ENCODE peak calls at places on chromosome 15, in seven cellular contexts. H is activated T-cell treated with anti-CD3 and anti-CD28 coated beads, Interleukin-2, amount 50 U/mL, for 72 hours; N is neuronal stem cell; O is heart right ventricle; V is stimulated activated naive CD8-positive, alpha-beta T cell treated with anti-CD3 and anti-CD28 coated beads, Interleukin-15, Interleukin-2, amounts not matched to agents 100 U/mL and 50 U/mL, for 24 hours; W is stimulated activated CD4-positive, alpha-beta T cell treated with anti-CD3 and anti-CD28 coated beads, Interleukin-2, amount 100 ng/mL, for 4 hours; Q is iris pigment epithelial cell. K is an unnamed sample.

GRCh38 chr15:29129903-29130302 is 139.7 kb downstream of the NSMCE3 start:
- DNase-seq in H (no peak), N (no peak), O (no peak), V (no peak), W (no peak), Q (no peak), K (no peak)

GRCh38 chr15:56869573-56869972 is 48.9 kb upstream of the TCF12 start:
- DNase-seq in H (peak), N (no peak), O (peak), V (peak), W (no peak), Q (peak), K (peak)

GRCh38 chr15:55357774-55358173 is 38.8 kb downstream of the PIGB start:
- DNase-seq in H (no peak), N (no peak), O (no peak), V (no peak), W (no peak), Q (peak), K (peak)

GRCh38 chr15:57015897-57016296 is 97.5 kb downstream of the TCF12 start:
- DNase-seq in H (no peak), N (no peak), O (no peak), V (no peak), W (no peak), Q (peak), K (peak)

GRCh38 chr15:33067456-33067855 is 127.1 kb downstream of the FMN1 start:
- DNase-seq in H (no peak), N (no peak), O (no peak), V (no peak), W (no peak), Q (peak), K (no peak)

GRCh38 chr15:96388673-96389072 is 58.2 kb downstream of the NR2F2 start:
- DNase-seq in H (no peak), N (no peak), O (no peak), V (no peak), W (no peak), Q (no peak), K (no peak)

GRCh38 chr15:93703092-93703785 is 528.1 kb upstream of the MCTP2 start:
- DNase-seq in H (no peak), N (no peak), O (no peak), V (no peak), W (no peak), Q (no peak), K (no peak)

GRCh38 chr15:48550822-48551525 is 94.5 kb downstream of the FBN1 start:
- DNase-seq in H (no peak), N (no peak), O (no peak), V (no peak), W (no peak), Q (peak), K (peak)

GRCh38 chr15:65819563-65819960 is 27.5 kb upstream of the DENND4A start:
- DNase-seq in H (no peak), N (no peak), O (no peak), V (no peak), W (no peak), Q (peak), K (no peak)

GRCh38 chr15:70557506-70558258 is 205.7 kb downstream of the UACA start:
- DNase-seq in H (no peak), N (no peak), O (no peak), V (no peak), W (no peak), Q (no peak), K (no peak)

GRCh38 chr15:29774900-29775299 is 47.4 kb downstream of the TJP1 start:
- DNase-seq in H (no peak), N (no peak), O (no peak), V (no peak), W (no peak), Q (peak), K (peak)

GRCh38 chr15:83854950-83855707 is 201.2 kb downstream of the ADAMTSL3 start:
- DNase-seq in H (no peak), N (no peak), O (no peak), V (no peak), W (no peak), Q (no peak), K (no peak)

GRCh38 chr15:69876030-69876429 is 221.7 kb downstream of the TLE3 start:
- DNase-seq in H (no peak), N (no peak), O (no peak), V (no peak), W (no peak), Q (no peak), K (no peak)

GRCh38 chr15:83170474-83171165 is 37.0 kb downstream of the HDGFL3 start:
- DNase-seq in H (no peak), N (no peak), O (no peak), V (no peak), W (no peak), Q (peak), K (peak)

GRCh38 chr15:50880651-50881114 is 27.8 kb upstream of the AP4E1 start:
- DNase-seq in H (peak), N (no peak), O (no peak), V (no peak), W (no peak), Q (peak), K (peak)

GRCh38 chr15:73495171-73495570 is 52.2 kb downstream of the REC114 start:
- DNase-seq in H (no peak), N (no peak), O (no peak), V (no peak), W (no peak), Q (peak), K (peak)

GRCh38 chr15:68389041-68389930 is 42.7 kb downstream of the ITGA11 start:
- DNase-seq in H (no peak), N (no peak), O (no peak), V (no peak), W (no peak), Q (no peak), K (no peak)

GRCh38 chr15:53658827-53659226 is 100.6 kb downstream of the WDR72 start:
- DNase-seq in H (no peak), N (no peak), O (no peak), V (no peak), W (no peak), Q (no peak), K (no peak)

GRCh38 chr15:101013769-101014223 is 94.6 kb downstream of the LRRK1 start:
- DNase-seq in H (no peak), N (no peak), O (no peak), V (no peak), W (no peak), Q (no peak), K (no peak)

GRCh38 chr15:93451265-93451664 is 362.3 kb upstream of the RGMA start:
- DNase-seq in H (no peak), N (no peak), O (no peak), V (no peak), W (no peak), Q (no peak), K (no peak)

GRCh38 chr15:71495381-71495780 is 315.0 kb upstream of the NR2E3 start:
- DNase-seq in H (no peak), N (no peak), O (no peak), V (no peak), W (no peak), Q (no peak), K (no peak)

GRCh38 chr15:23073890-23074631 is 34.7 kb upstream of the TUBGCP5 start:
- DNase-seq in H (no peak), N (no peak), O (no peak), V (no peak), W (no peak), Q (no peak), K (no peak)

GRCh38 chr15:58549013-58549779 is 117.4 kb downstream of the LIPC start:
- DNase-seq in H (no peak), N (no peak), O (no peak), V (no peak), W (no peak), Q (peak), K (no peak)

GRCh38 chr15:26771168-26771916 is 1.5 kb downstream of the GABRB3 start:
- DNase-seq in H (no peak), N (peak), O (peak), V (no peak), W (no peak), Q (no peak), K (no peak)

GRCh38 chr15:91953432-91953831 is 99.9 kb downstream of the SLCO3A1 start:
- DNase-seq in H (no peak), N (no peak), O (no peak), V (no peak), W (no peak), Q (no peak), K (no peak)

GRCh38 chr15:88061452-88061851 is 195.1 kb downstream of the NTRK3 start:
- DNase-seq in H (no peak), N (no peak), O (no peak), V (no peak), W (no peak), Q (no peak), K (no peak)

GRCh38 chr15:93159892-93160398 is 70.9 kb upstream of the RGMA start:
- DNase-seq in H (no peak), N (no peak), O (no peak), V (no peak), W (no peak), Q (no peak), K (no peak)

GRCh38 chr15:75177360-75178071 is 24.2 kb upstream of the C15orf39 start:
- DNase-seq in H (no peak), N (no peak), O (no peak), V (no peak), W (no peak), Q (no peak), K (no peak)

GRCh38 chr15:83581381-83581780 is 72.5 kb upstream of the ADAMTSL3 start:
- DNase-seq in H (no peak), N (no peak), O (no peak), V (no peak), W (no peak), Q (peak), K (peak)

GRCh38 chr15:65724479-65724878 is 67.6 kb downstream of the DENND4A start:
- DNase-seq in H (no peak), N (no peak), O (no peak), V (no peak), W (no peak), Q (no peak), K (no peak)

GRCh38 chr15:66897971-66898370 is 167.4 kb upstream of the SMAD3 start:
- DNase-seq in H (no peak), N (no peak), O (no peak), V (no peak), W (no peak), Q (no peak), K (no peak)

GRCh38 chr15:78082106-78082742 is 4.7 kb upstream of the TBC1D2B start:
- DNase-seq in H (no peak), N (no peak), O (no peak), V (no peak), W (no peak), Q (peak), K (no peak)

GRCh38 chr15:75213768-75214221 is 12.1 kb downstream of the C15orf39 start:
- DNase-seq in H (no peak), N (no peak), O (no peak), V (no peak), W (no peak), Q (no peak), K (no peak)

GRCh38 chr15:31585231-31585630 is 258.6 kb downstream of the KLF13 start:
- DNase-seq in H (no peak), N (no peak), O (no peak), V (no peak), W (no peak), Q (no peak), K (no peak)

GRCh38 chr15:85964471-85964870 is 115.2 kb upstream of the AGBL1 start:
- DNase-seq in H (no peak), N (no peak), O (no peak), V (no peak), W (no peak), Q (no peak), K (no peak)

GRCh38 chr15:101803676-101804075 is 367 bp downstream of the OR4F6 start:
- DNase-seq in H (no peak), N (no peak), O (no peak), V (no peak), W (no peak), Q (peak), K (no peak)

GRCh38 chr15:101451192-101451799 is 38.2 kb downstream of the PCSK6 start:
- DNase-seq in H (no peak), N (no peak), O (peak), V (peak), W (no peak), Q (peak), K (peak)